ENCODE peak calls at places on chromosome 16, in four cellular contexts. One of them, this sample, is unnamed.

GRCh38 chr16:4663756-4664465 is 29.5 kb upstream of the NUDT16L1 start:
- DNase-seq in body of pancreas: peak; percentile 79
- DNase-seq in stomach: peak; percentile 45
- DNase-seq in breast epithelium: no peak
- DNase-seq in this sample: no peak

GRCh38 chr16:22641030-22641671 is 130.5 kb downstream of the NPIPB5 start:
- DNase-seq in stomach: no peak
- DNase-seq in breast epithelium: no peak
- DNase-seq in body of pancreas: no peak
- DNase-seq in this sample: no peak

GRCh38 chr16:31200821-31201510 is 1.6 kb downstream of the PYCARD start:
- DNase-seq in breast epithelium: no peak
- DNase-seq in body of pancreas: no peak
- DNase-seq in stomach: no peak
- DNase-seq in this sample: no peak

GRCh38 chr16:49348408-49349176 is 25.0 kb upstream of the C16orf78 start:
- DNase-seq in body of pancreas: no peak
- DNase-seq in breast epithelium: no peak
- DNase-seq in stomach: no peak
- DNase-seq in this sample: no peak

GRCh38 chr16:85136705-85137322 is 24.5 kb upstream of the CIBAR2 start:
- DNase-seq in stomach: peak; percentile 31
- DNase-seq in breast epithelium: no peak
- DNase-seq in body of pancreas: peak; percentile 53
- DNase-seq in this sample: no peak

GRCh38 chr16:66961065-66961744 is at the start of gene CES3:
- DNase-seq in stomach: peak; percentile 71
- DNase-seq in body of pancreas: peak; percentile 86
- DNase-seq in breast epithelium: no peak
- DNase-seq in this sample: peak; percentile 79

GRCh38 chr16:10240854-10241613 is 58.8 kb upstream of the GRIN2A start:
- DNase-seq in body of pancreas: no peak
- DNase-seq in breast epithelium: no peak
- DNase-seq in stomach: no peak
- DNase-seq in this sample: no peak

GRCh38 chr16:1953734-1954133 is 755 bp downstream of the RPL3L start:
- DNase-seq in breast epithelium: no peak
- DNase-seq in stomach: no peak
- DNase-seq in body of pancreas: no peak
- DNase-seq in this sample: no peak

GRCh38 chr16:15775209-15775608 is 81.6 kb downstream of the MYH11 start:
- DNase-seq in breast epithelium: no peak
- DNase-seq in body of pancreas: no peak
- DNase-seq in stomach: no peak
- DNase-seq in this sample: no peak

GRCh38 chr16:11564046-11564926 is 22.4 kb downstream of the LITAF start:
- DNase-seq in body of pancreas: no peak
- DNase-seq in stomach: no peak
- DNase-seq in breast epithelium: no peak
- DNase-seq in this sample: no peak

GRCh38 chr16:54118846-54119245 is 167.7 kb downstream of the IRX3 start:
- DNase-seq in stomach: no peak
- DNase-seq in body of pancreas: no peak
- DNase-seq in breast epithelium: no peak
- DNase-seq in this sample: no peak

GRCh38 chr16:85395913-85396878 is 216.9 kb upstream of the GSE1 start:
- DNase-seq in breast epithelium: no peak
- DNase-seq in stomach: no peak
- DNase-seq in body of pancreas: no peak
- DNase-seq in this sample: no peak

GRCh38 chr16:49278567-49278827 is 3.1 kb downstream of the CBLN1 start:
- DNase-seq in breast epithelium: no peak
- DNase-seq in body of pancreas: no peak
- DNase-seq in stomach: no peak
- DNase-seq in this sample: no peak

GRCh38 chr16:81349608-81350305 is 35.0 kb downstream of the GAN start:
- DNase-seq in stomach: no peak
- DNase-seq in breast epithelium: no peak
- DNase-seq in body of pancreas: no peak
- DNase-seq in this sample: no peak
- H3K27ac ChIP-seq in stomach: peak overlapping the region; percentile 61
- H3K27ac ChIP-seq in breast epithelium: no peak overlapping the region
- H3K27ac ChIP-seq in body of pancreas: no peak overlapping the region
- H3K27ac ChIP-seq in this sample: no peak overlapping the region

GRCh38 chr16:26709175-26709574 is 357.6 kb upstream of the C16orf82 start:
- DNase-seq in breast epithelium: no peak
- DNase-seq in stomach: no peak
- DNase-seq in body of pancreas: peak; percentile 10
- DNase-seq in this sample: peak; percentile 22
- H3K4me1 ChIP-seq in breast epithelium: no peaks in the 10 kb centered on the region
- H3K4me1 ChIP-seq in stomach: no peaks in the 10 kb centered on the region
- H3K4me1 ChIP-seq in body of pancreas: no peaks in the 10 kb centered on the region
- H3K4me1 ChIP-seq in this sample: peaks cover 2% of the 10 kb centered on the region

GRCh38 chr16:27353853-27354252 is 40.1 kb downstream of the IL4R start:
- DNase-seq in stomach: no peak
- DNase-seq in body of pancreas: no peak
- DNase-seq in breast epithelium: no peak
- DNase-seq in this sample: no peak

GRCh38 chr16:27359051-27359450 is 42.9 kb upstream of the IL21R start:
- DNase-seq in stomach: no peak
- DNase-seq in breast epithelium: no peak
- DNase-seq in body of pancreas: no peak
- DNase-seq in this sample: no peak

GRCh38 chr16:27356794-27357193 is 43.0 kb downstream of the IL4R start:
- DNase-seq in body of pancreas: no peak
- DNase-seq in breast epithelium: no peak
- DNase-seq in stomach: no peak
- DNase-seq in this sample: no peak

GRCh38 chr16:27352026-27352425 is 38.3 kb downstream of the IL4R start:
- DNase-seq in body of pancreas: no peak
- DNase-seq in breast epithelium: no peak
- DNase-seq in stomach: no peak
- DNase-seq in this sample: no peak

DNA sequence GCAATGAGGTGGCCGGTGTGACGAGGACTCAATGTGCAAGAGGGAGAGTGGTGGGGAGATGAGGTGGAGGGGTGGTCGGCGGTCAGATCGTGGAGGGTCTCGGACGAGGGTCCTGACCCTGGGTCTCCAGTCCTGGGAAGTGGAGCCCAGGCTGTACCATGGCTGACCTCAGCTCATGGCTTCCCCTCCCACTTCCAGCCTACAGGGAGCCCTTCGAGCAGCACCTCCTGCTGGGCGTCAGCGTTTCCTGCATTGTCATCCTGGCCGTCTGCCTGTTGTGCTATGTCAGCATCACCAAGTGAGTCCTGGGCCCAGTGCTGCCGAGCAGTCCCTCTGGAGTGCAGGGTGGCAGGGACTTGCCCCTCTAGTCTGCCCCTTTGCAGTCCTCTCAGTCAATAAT is 41.8 kb downstream of the IL4R start:
- DNase-seq in body of pancreas: peak; percentile 43
- DNase-seq in breast epithelium: no peak
- DNase-seq in stomach: peak; percentile 33
- DNase-seq in this sample: peak; percentile 41
- H3K36me3 ChIP-seq in body of pancreas: peaks cover 4% of the 10 kb centered on the region
- H3K36me3 ChIP-seq in breast epithelium: no peaks in the 10 kb centered on the region
- H3K36me3 ChIP-seq in stomach: peaks cover 100% of the 10 kb centered on the region
- H3K36me3 ChIP-seq in this sample: peaks cover 4% of the 10 kb centered on the region

GRCh38 chr16:7378024-7378695 is 45.5 kb downstream of the RBFOX1 start:
- DNase-seq in body of pancreas: no peak
- DNase-seq in stomach: no peak
- DNase-seq in breast epithelium: no peak
- DNase-seq in this sample: no peak
- H3K27ac ChIP-seq in body of pancreas: no peak overlapping the region
- H3K27ac ChIP-seq in stomach: no peak overlapping the region
- H3K27ac ChIP-seq in breast epithelium: no peak overlapping the region
- H3K27ac ChIP-seq in this sample: no peak overlapping the region

GRCh38 chr16:47262938-47263337 is 119.2 kb upstream of the NETO2 start:
- DNase-seq in breast epithelium: no peak
- DNase-seq in body of pancreas: no peak
- DNase-seq in stomach: no peak
- DNase-seq in this sample: no peak
- H3K4me1 ChIP-seq in breast epithelium: no peaks in the 10 kb centered on the region
- H3K4me1 ChIP-seq in body of pancreas: no peaks in the 10 kb centered on the region
- H3K4me1 ChIP-seq in stomach: no peaks in the 10 kb centered on the region
- H3K4me1 ChIP-seq in this sample: no peaks in the 10 kb centered on the region

GRCh38 chr16:8814095-8814806 is 16.6 kb downstream of the PMM2 start:
- DNase-seq in stomach: no peak
- DNase-seq in body of pancreas: no peak
- DNase-seq in breast epithelium: no peak
- DNase-seq in this sample: no peak
- H3K36me3 ChIP-seq in stomach: peaks cover 100% of the 10 kb centered on the region
- H3K36me3 ChIP-seq in body of pancreas: peaks cover 16% of the 10 kb centered on the region
- H3K36me3 ChIP-seq in breast epithelium: peaks cover 10% of the 10 kb centered on the region
- H3K36me3 ChIP-seq in this sample: peaks cover 35% of the 10 kb centered on the region

GRCh38 chr16:769934-770333 is 9.4 kb downstream of the MSLN start:
- DNase-seq in stomach: no peak
- DNase-seq in body of pancreas: no peak
- DNase-seq in breast epithelium: no peak
- DNase-seq in this sample: no peak
- H3K27ac ChIP-seq in stomach: no peak overlapping the region
- H3K27ac ChIP-seq in body of pancreas: no peak overlapping the region
- H3K27ac ChIP-seq in breast epithelium: no peak overlapping the region
- H3K27ac ChIP-seq in this sample: no peak overlapping the region

DNA sequence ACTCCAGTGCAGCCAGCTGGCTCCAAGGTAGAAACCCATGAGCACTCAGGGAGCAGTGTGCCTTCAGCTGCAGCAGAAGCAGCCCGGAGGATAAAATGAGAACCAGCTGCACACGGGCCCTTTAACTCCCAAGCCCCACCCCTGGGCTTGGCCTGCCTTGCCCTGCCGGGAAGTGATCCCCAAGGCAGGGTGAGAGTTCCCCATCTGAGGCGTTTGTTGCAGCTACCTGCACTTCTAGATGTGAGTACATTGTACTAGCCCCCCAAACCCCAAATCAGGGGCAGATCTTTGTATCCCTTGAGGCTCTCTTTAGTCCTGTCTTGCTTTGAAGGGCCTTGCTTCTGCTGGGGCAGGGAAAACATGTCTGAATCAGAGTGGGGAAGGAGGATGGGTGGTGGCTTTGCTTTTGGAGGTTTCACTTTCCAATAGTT is at the start of gene MVP:
- DNase-seq in stomach: peak; percentile 78
- DNase-seq in body of pancreas: peak; percentile 84
- DNase-seq in breast epithelium: peak; percentile 68
- DNase-seq in this sample: no peak
- H3K4me1 ChIP-seq in stomach: peaks cover 84% of the 10 kb centered on the region
- H3K4me1 ChIP-seq in body of pancreas: peaks cover 82% of the 10 kb centered on the region
- H3K4me1 ChIP-seq in breast epithelium: peaks cover 31% of the 10 kb centered on the region
- H3K4me1 ChIP-seq in this sample: no peaks in the 10 kb centered on the region

GRCh38 chr16:8632675-8633182 is 11.2 kb downstream of the METTL22 start:
- DNase-seq in body of pancreas: peak; percentile 58
- DNase-seq in breast epithelium: no peak
- DNase-seq in stomach: no peak
- DNase-seq in this sample: no peak
- H3K36me3 ChIP-seq in body of pancreas: no peaks in the 10 kb centered on the region
- H3K36me3 ChIP-seq in breast epithelium: peaks cover 5% of the 10 kb centered on the region
- H3K36me3 ChIP-seq in stomach: peaks cover 99% of the 10 kb centered on the region
- H3K36me3 ChIP-seq in this sample: peaks cover 30% of the 10 kb centered on the region

This sample was measured in iPS DF 6.9.